ENCODE peak calls at places on chromosome 11, in five cellular contexts. T is A549, H is upper lobe of left lung, G is K562, K is HepG2. X is an unnamed sample.

GRCh38 chr11:117815262-117815803 is 9.2 kb downstream of the FXYD2 start:
- ATAC-seq in T (no peak), H (peak; percentile 69), G (no peak), K (peak; percentile 4), X (peak; percentile 3)

GRCh38 chr11:78825531-78825930 is 250.9 kb upstream of the NARS2 start:
- ATAC-seq in T (no peak), H (no peak), G (no peak), K (no peak), X (no peak)

GRCh38 chr11:86938900-86939880 is 16.0 kb downstream of the FZD4 start:
- ATAC-seq in T (peak; percentile 67), H (peak; percentile 69), G (peak; percentile 59), K (no peak), X (no peak)

GRCh38 chr11:5059527-5059926 is at the start of gene OR52E2:
- ATAC-seq in T (no peak), H (no peak), G (no peak), K (no peak), X (no peak)

GRCh38 chr11:116396332-116396731 is 376.5 kb downstream of the BUD13 start:
- ATAC-seq in T (no peak), H (no peak), G (no peak), K (no peak), X (no peak)

GRCh38 chr11:119676461-119677020 is 52.5 kb downstream of the NECTIN1 start:
- ATAC-seq in T (no peak), H (no peak), G (no peak), K (no peak), X (no peak)

GRCh38 chr11:74030668-74031309 is 21.9 kb upstream of the UCP3 start:
- ATAC-seq in T (no peak), H (no peak), G (no peak), K (no peak), X (peak; percentile 11)

GRCh38 chr11:103920449-103920848 is 116.0 kb upstream of the DDI1 start:
- ATAC-seq in T (no peak), H (no peak), G (no peak), K (no peak), X (no peak)

GRCh38 chr11:35963911-35964310 is 20.0 kb downstream of the LDLRAD3 start:
- ATAC-seq in T (no peak), H (no peak), G (no peak), K (no peak), X (no peak)

GRCh38 chr11:14308897-14309387 is 50.0 kb downstream of the RRAS2 start:
- ATAC-seq in T (no peak), H (no peak), G (no peak), K (no peak), X (no peak)

GRCh38 chr11:88327061-88327460 is 10.5 kb downstream of the CTSC start:
- ATAC-seq in T (no peak), H (no peak), G (no peak), K (no peak), X (no peak)

GRCh38 chr11:43691806-43692205 is 11.3 kb downstream of the HSD17B12 start:
- ATAC-seq in T (no peak), H (no peak), G (no peak), K (no peak), X (no peak)

DNA sequence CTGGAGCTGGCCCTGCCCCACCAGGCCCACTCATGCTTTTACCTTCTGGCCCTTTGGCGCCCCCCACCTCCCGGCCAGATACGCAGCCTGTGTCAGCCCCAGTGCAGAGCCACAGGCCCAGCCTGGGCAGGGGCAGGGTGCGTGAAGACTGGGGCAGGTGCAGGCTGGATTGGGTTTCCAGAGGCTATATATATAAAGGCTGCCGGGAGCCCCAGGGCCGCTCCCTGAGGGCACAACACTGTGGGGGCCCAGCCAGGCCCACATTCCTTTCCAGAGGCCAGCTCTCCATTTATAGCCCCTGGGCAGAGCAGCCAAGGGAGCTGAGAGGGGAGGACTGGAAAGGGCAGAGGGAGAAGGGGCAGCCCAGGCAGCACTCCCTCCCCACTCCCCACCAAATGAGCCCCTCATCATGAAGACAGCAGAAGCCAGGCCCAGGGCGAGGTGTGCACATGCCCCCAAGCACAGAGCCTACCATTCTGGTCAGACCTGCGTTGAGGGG is 5.0 kb upstream of the MYOD1 start:
- ATAC-seq in T (no peak), H (no peak), G (no peak), K (no peak), X (no peak)
- TF ChIP-seq CTCF in T (no peak), H (no peak), G (no peak), K (peak; percentile 18), X (no peak)

GRCh38 chr11:12390687-12391110 is 13.3 kb downstream of the PARVA start:
- ATAC-seq in T (no peak), H (peak; percentile 20), G (no peak), K (no peak), X (peak; percentile 55)
- TF ChIP-seq EP300 in T (no peak), H (no peak), G (no peak), K (no peak), X (no peak)

DNA sequence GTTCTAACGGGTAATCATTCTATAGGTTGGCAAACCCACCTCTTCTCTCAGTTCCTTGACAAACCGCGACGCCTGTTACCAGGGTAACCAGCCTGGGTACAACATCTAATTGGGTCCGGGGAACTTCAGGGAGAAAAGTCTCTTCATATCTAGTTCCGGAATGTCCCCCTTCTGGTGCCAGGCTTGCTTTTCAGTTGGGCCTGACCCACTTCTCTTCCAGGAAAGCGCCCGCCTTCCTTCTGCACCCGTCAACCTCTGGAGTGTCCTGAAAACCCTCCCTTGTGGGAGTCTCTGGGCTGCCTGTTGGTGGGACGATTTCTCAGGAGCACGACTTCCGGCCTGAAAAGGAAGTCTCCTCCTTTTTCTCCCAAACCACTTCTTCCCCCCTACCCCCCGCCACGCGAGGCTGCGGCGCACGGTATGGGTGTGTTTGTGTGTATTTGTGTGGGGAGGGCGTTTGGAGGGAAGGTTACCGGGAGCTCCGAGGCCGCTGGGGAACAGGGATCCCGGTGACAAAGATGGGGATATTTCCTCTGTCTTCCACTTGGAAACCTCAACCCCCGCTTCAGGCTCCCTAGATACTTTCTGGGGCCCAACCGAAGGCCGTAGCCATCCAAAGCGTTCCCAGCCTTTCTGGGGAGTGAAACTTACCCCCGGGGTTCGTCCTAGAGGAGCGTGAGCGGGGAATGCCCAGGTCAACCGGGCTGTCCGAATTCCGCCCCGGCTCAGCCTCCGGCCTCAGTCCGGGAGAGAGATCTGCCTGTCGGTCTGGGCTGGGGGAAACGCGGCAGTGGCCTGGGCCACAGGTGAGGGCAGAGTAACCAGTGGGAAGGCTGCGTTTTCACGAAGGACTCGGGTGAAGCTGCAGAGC is at the start of the genes NKAPD1 and PIH1D2:
- ATAC-seq in T (peak; percentile 90), H (peak; percentile 97), G (peak; percentile 96), K (peak; percentile 91), X (peak; percentile 91)
- TF ChIP-seq CTCF in T (no peak), H (no peak), G (no peak), K (no peak), X (peak; percentile 30)

GRCh38 chr11:18698341-18699268 is at the start of gene TMEM86A:
- ATAC-seq in T (peak; percentile 85), H (peak; percentile 96), G (peak; percentile 95), K (peak; percentile 91), X (peak; percentile 94)
- TF ChIP-seq EP300 in T (no peak), H (no peak), G (no peak), K (no peak), X (no peak)

GRCh38 chr11:67276821-67277230 is 10.6 kb downstream of the GRK2 start:
- ATAC-seq in T (no peak), H (peak; percentile 48), G (peak; percentile 85), K (no peak), X (peak; percentile 23)
- TF ChIP-seq CTCF in T (no peak), H (no peak), G (peak; percentile 97), K (no peak), X (no peak)